ENCODE peak calls at places on chromosomes 5 and 9, in five cellular contexts. U is breast epithelium, G is epithelial cell of esophagus, H is fibroblast of the aortic adventitia, Z is AG10803. F is an unnamed sample.

GRCh38 chr5:144680711-144681110 is 510.0 kb downstream of the KCTD16 start:
- DNase-seq in U (no peak), G (no peak), H (no peak), Z (no peak), F (no peak)

GRCh38 chr9:137164370-137165249 is 5.2 kb downstream of the LRRC26 start:
- DNase-seq in G (no peak), Z (no peak), U (no peak), H (no peak), F (no peak)

GRCh38 chr5:2140501-2140900 is 257.8 kb upstream of the IRX4 start:
- DNase-seq in U (no peak), Z (no peak), H (no peak), G (no peak), F (no peak)

GRCh38 chr5:173727839-173728778 is 111.7 kb upstream of the BOD1 start:
- DNase-seq in G (peak), Z (no peak), H (no peak), U (no peak), F (no peak)

GRCh38 chr9:134962998-134963364 is 45.3 kb upstream of the FCN1 start:
- DNase-seq in H (no peak), Z (no peak), U (no peak), G (no peak), F (no peak)

GRCh38 chr5:74919487-74919886 is 53.3 kb upstream of the FAM169A start:
- DNase-seq in H (peak), Z (peak), U (no peak), G (peak), F (peak)

GRCh38 chr5:68187268-68188055 is 28.1 kb upstream of the PIK3R1 start:
- DNase-seq in H (no peak), U (no peak), G (no peak), Z (no peak), F (peak)

GRCh38 chr9:88932766-88933165 is 58.5 kb upstream of the S1PR3 start:
- DNase-seq in G (peak), Z (no peak), H (no peak), U (peak), F (no peak)

GRCh38 chr5:81425569-81425968 is 31.6 kb upstream of the ACOT12 start:
- DNase-seq in G (peak), U (no peak), Z (peak), H (peak), F (peak)

GRCh38 chr5:132090107-132090506 is 16.5 kb downstream of the CSF2 start:
- DNase-seq in G (peak), H (peak), Z (peak), U (no peak), F (peak)

GRCh38 chr5:41856644-41857491 is 13.4 kb downstream of the OXCT1 start:
- DNase-seq in H (peak), G (peak), Z (peak), U (no peak), F (peak)

GRCh38 chr5:160118349-160119141 is 705 bp downstream of the PWWP2A start:
- DNase-seq in U (peak), Z (no peak), G (peak), H (peak), F (peak)

GRCh38 chr5:180332051-180332517 is 21.1 kb downstream of the GFPT2 start:
- DNase-seq in H (peak), Z (peak), G (no peak), U (no peak), F (peak)

GRCh38 chr5:138465288-138466057 is at the start of gene EGR1:
- DNase-seq in U (peak), H (peak), G (peak), Z (peak), F (peak)
- TF ChIP-seq CTCF in U (no peak), H (peak), G (no peak), Z (peak), F (no peak)

DNA sequence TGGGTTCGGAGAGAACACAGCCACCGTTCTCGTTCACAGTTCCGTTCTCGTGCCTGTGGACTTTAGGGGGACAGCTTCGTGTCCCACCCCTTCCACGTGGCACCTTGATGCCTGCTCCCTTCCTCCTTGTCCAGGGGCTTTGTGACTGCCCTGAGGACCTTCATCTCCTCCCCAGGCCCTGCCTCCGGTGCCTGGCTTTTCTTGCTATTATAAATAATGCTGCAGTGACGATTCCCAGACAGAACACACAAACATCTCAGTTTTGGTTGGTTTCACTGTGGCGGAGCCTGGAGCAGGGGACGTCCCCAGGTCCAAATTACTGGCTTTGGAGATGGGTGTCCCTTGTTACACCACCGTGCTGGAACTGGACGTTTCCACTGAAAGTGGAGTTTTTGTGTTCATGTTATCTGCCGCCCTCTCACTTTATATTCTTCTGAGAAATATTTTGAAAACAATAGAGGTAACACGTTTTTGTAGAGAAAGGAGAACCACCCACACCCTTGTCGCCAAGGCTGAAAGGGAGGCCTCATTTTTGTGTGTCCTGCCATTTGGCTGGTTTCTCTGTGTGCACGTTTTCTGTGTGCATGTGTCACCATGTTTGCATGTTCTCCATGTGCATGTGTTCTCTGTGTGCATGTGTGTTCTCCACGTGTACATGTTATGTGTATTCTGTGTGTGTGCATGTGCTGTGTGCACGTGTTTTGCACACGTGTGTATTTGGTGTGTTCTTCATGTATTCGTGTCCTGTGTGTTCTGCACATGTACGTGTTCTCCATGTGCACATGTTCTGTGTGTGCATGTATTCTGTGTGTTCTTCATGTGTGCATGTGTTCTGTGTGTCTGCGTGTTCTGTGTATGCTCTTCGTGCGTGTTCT is 24.2 kb downstream of the WNK2 start:
- DNase-seq in G (no peak), H (no peak), U (no peak), Z (no peak), F (no peak)
- H3K4me3 ChIP-seq in G (no peak), H (no peak), U (no peak), Z (peak), F (no peak)

GRCh38 chr5:115838885-115839518 is 2.4 kb downstream of the ATG12 start:
- DNase-seq in U (no peak), H (peak), G (peak), Z (peak), F (peak)
- TF ChIP-seq CTCF in U (peak), H (peak), G (peak), Z (peak), F (peak)

GRCh38 chr9:130172161-130172857 is at the start of gene NCS1:
- DNase-seq in U (peak), Z (peak), G (peak), H (peak), F (peak)
- H3K4me3 ChIP-seq in U (peak), Z (peak), G (peak), H (peak), F (peak)

GRCh38 chr9:34809504-34810186 is 99.7 kb upstream of the CCL21 start:
- DNase-seq in G (peak), Z (no peak), U (no peak), H (peak), F (peak)
- TF ChIP-seq CTCF in G (peak), Z (peak), U (peak), H (peak), F (peak)

GRCh38 chr5:164359931-164360290 is 854.5 kb downstream of the MAT2B start:
- DNase-seq in Z (no peak), U (no peak), H (peak), G (no peak), F (no peak)
- H3K4me3 ChIP-seq in Z (no peak), U (no peak), H (no peak), G (no peak), F (no peak)

GRCh38 chr5:72079288-72079687 is 28.0 kb upstream of the MAP1B start:
- DNase-seq in H (no peak), U (no peak), G (no peak), Z (no peak), F (no peak)
- TF ChIP-seq CTCF in H (no peak), U (no peak), G (no peak), Z (peak), F (no peak)

GRCh38 chr9:121541945-121542344 is 42.3 kb upstream of the GGTA1 start:
- DNase-seq in U (no peak), Z (no peak), H (no peak), G (no peak), F (no peak)

GRCh38 chr9:121541256-121541655 is 41.6 kb upstream of the GGTA1 start:
- DNase-seq in H (peak), U (no peak), G (no peak), Z (no peak), F (no peak)

GRCh38 chr9:121532881-121533280 is 33.2 kb upstream of the GGTA1 start:
- DNase-seq in Z (no peak), H (no peak), U (no peak), G (no peak), F (no peak)

GRCh38 chr9:121538221-121538620 is 38.6 kb upstream of the GGTA1 start:
- DNase-seq in Z (no peak), G (peak), U (no peak), H (no peak), F (no peak)

DNA sequence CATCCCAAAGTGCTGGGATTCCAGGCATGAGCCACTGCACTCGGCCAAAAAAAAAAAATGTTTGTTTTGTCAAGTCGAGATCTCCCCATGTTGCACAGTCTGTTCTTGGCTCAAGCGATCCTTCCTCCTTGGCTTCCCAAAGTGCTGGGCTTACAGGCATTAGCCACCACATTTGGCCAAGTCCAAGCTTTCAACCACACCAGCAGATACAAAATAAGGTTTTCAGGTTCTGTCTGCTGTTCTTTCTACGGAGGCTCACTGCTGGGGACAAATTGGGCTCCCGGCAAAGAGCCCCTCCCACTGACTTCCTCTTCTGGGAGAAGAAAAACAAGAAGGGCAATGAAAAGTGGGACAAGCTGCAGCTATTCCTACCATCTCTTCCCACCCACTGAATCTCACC is 37.6 kb upstream of the GGTA1 start:
- DNase-seq in H (peak), Z (no peak), U (peak), G (no peak), F (no peak)
- H3K4me3 ChIP-seq in H (no peak), Z (no peak), U (no peak), G (no peak), F (no peak)

GRCh38 chr5:61010759-61011460 is 65.9 kb downstream of the NDUFAF2 start:
- DNase-seq in Z (no peak), H (no peak), G (peak), U (no peak), F (peak)
- TF ChIP-seq CTCF in Z (peak), H (peak), G (no peak), U (no peak), F (peak)